ENCODE peak calls at places on chromosomes 2 and 18, in eight cellular contexts. O, E, P, A, C, G, V and S are unnamed samples.
A peak's percentile ranks its signal among the peaks of the same experiment; 100 is the strongest.

GRCh38 chr2:73890301-73891092 is 2.3 kb upstream of the ACTG2 start:
- DNase-seq in P (no peak), E (no peak), G (peak; percentile 35), V (no peak), C (no peak), A (no peak), O (no peak), S (no peak)

GRCh38 chr18:75204262-75204977 is 4.5 kb downstream of the PTGR3 start:
- DNase-seq in O (peak; percentile 29), V (no peak), G (no peak), P (peak; percentile 72), E (no peak), C (peak; percentile 32), A (no peak), S (no peak)

GRCh38 chr2:227780981-227781630 is 32.5 kb upstream of the CCL20 start:
- DNase-seq in A (no peak), V (no peak), O (no peak), P (no peak), G (no peak), C (no peak), E (no peak), S (no peak)

GRCh38 chr2:95539290-95539689 is 52.5 kb upstream of the TRIM43 start:
- DNase-seq in C (no peak), A (no peak), V (no peak), G (no peak), O (no peak), P (no peak), E (no peak), S (no peak)

GRCh38 chr2:30257266-30258214 is 26.2 kb downstream of the LBH start:
- DNase-seq in V (no peak), E (no peak), G (no peak), P (no peak), C (no peak), O (no peak), A (no peak), S (no peak)

GRCh38 chr2:147027451-147027850 is 817.4 kb upstream of the ACVR2A start:
- DNase-seq in A (no peak), O (peak; percentile 42), G (no peak), V (no peak), C (no peak), E (no peak), P (no peak), S (no peak)

GRCh38 chr2:60972889-60973656 is 44.4 kb upstream of the PEX13 start:
- DNase-seq in O (no peak), A (no peak), P (peak; percentile 47), G (no peak), V (no peak), E (no peak), C (no peak), S (no peak)

GRCh38 chr2:69449906-69450305 is 12.7 kb upstream of the NFU1 start:
- DNase-seq in C (peak; percentile 32), P (no peak), A (no peak), G (no peak), V (peak; percentile 28), E (no peak), O (no peak), S (no peak)

GRCh38 chr2:38073211-38074005 is 2.5 kb downstream of the CYP1B1 start:
- DNase-seq in G (peak; percentile 36), A (peak; percentile 30), C (no peak), E (peak; percentile 62), P (peak; percentile 83), O (peak; percentile 49), V (no peak), S (no peak)

GRCh38 chr2:122236152-122236892 is 480.9 kb downstream of the TSN start:
- DNase-seq in V (no peak), E (peak; percentile 79), P (no peak), O (no peak), G (peak; percentile 98), C (no peak), A (peak; percentile 67), S (no peak)

GRCh38 chr2:144083211-144083610 is 436.7 kb downstream of the ZEB2 start:
- DNase-seq in O (peak; percentile 41), E (peak; percentile 72), A (no peak), P (no peak), G (peak; percentile 87), C (peak; percentile 36), V (peak; percentile 65), S (no peak)

GRCh38 chr2:172119089-172119488 is 16.4 kb upstream of the DLX2 start:
- DNase-seq in P (no peak), A (no peak), V (no peak), C (peak; percentile 81), O (peak; percentile 61), E (no peak), G (peak; percentile 93), S (no peak)

GRCh38 chr2:171227066-171227782 is 66.5 kb upstream of the TLK1 start:
- DNase-seq in A (no peak), O (no peak), G (peak; percentile 63), E (no peak), C (peak; percentile 10), V (no peak), P (no peak), S (no peak)

GRCh38 chr2:166464187-166464586 is 29.9 kb downstream of the SCN7A start:
- DNase-seq in P (no peak), E (no peak), O (no peak), A (no peak), G (peak; percentile 23), V (no peak), C (peak; percentile 1), S (no peak)

GRCh38 chr2:217858519-217859466 is 144.0 kb downstream of the TNS1 start:
- DNase-seq in P (peak; percentile 74), G (no peak), C (peak; percentile 93), A (no peak), V (peak; percentile 96), E (peak; percentile 90), O (peak; percentile 95), S (no peak)
- H3K4me3 ChIP-seq in P (no peak overlapping the region), G (no peak overlapping the region), C (no peak overlapping the region), A (no peak overlapping the region), V (peak overlapping the region; percentile 26), E (no peak overlapping the region), O (peak overlapping the region; percentile 73), S (no peak overlapping the region)

GRCh38 chr2:217249086-217249485 is 389.2 kb upstream of the TNP1 start:
- DNase-seq in P (no peak), A (no peak), G (no peak), V (no peak), C (no peak), E (no peak), O (peak; percentile 19), S (no peak)

GRCh38 chr2:217247511-217247910 is 387.6 kb upstream of the TNP1 start:
- DNase-seq in V (no peak), G (no peak), O (no peak), P (no peak), A (no peak), E (no peak), C (no peak), S (no peak)

GRCh38 chr2:217246108-217246507 is 386.2 kb upstream of the TNP1 start:
- DNase-seq in A (no peak), E (no peak), C (no peak), G (no peak), O (no peak), P (no peak), V (no peak), S (no peak)

GRCh38 chr2:217249490-217250451 is 389.9 kb upstream of the TNP1 start:
- DNase-seq in A (no peak), E (no peak), G (no peak), C (peak; percentile 30), P (no peak), O (peak; percentile 68), V (no peak), S (no peak)

GRCh38 chr2:217248312-217248935 is 388.6 kb upstream of the TNP1 start:
- DNase-seq in G (no peak), C (peak; percentile 69), E (peak; percentile 79), A (no peak), V (no peak), P (peak; percentile 58), O (peak; percentile 53), S (no peak)
- H3K4me3 ChIP-seq in G (no peak overlapping the region), C (peak overlapping the region; percentile 9), E (no peak overlapping the region), A (no peak overlapping the region), V (no peak overlapping the region), P (no peak overlapping the region), O (no peak overlapping the region), S (no peak overlapping the region)

GRCh38 chr2:182715896-182716664 is at the start of gene DNAJC10:
- DNase-seq in O (peak; percentile 95), C (peak; percentile 98), E (peak; percentile 97), A (peak; percentile 92), P (peak; percentile 97), V (peak; percentile 93), G (peak; percentile 87), S (peak; percentile 43)

GRCh38 chr2:182716665-182716990 is 571 bp downstream of the DNAJC10 start:
- DNase-seq in G (peak; percentile 31), V (no peak), O (no peak), P (no peak), E (no peak), C (no peak), A (no peak), S (no peak)

GRCh38 chr2:182715121-182715895 is 749 bp upstream of the DNAJC10 start:
- DNase-seq in G (peak; percentile 13), C (peak; percentile 52), P (no peak), A (no peak), V (peak; percentile 1), O (peak; percentile 46), E (no peak), S (no peak)

GRCh38 chr2:182717451-182718215 is 1.6 kb downstream of the DNAJC10 start:
- DNase-seq in V (no peak), P (no peak), A (no peak), E (no peak), G (no peak), O (no peak), C (no peak), S (no peak)

GRCh38 chr2:182718459-182718858 is 2.4 kb downstream of the DNAJC10 start:
- DNase-seq in P (no peak), E (no peak), A (no peak), G (no peak), C (no peak), O (no peak), V (no peak), S (no peak)
- H3K4me3 ChIP-seq in P (peak overlapping the region; percentile 92), E (no peak overlapping the region), A (no peak overlapping the region), G (no peak overlapping the region), C (no peak overlapping the region), O (no peak overlapping the region), V (no peak overlapping the region), S (no peak overlapping the region)

DNA sequence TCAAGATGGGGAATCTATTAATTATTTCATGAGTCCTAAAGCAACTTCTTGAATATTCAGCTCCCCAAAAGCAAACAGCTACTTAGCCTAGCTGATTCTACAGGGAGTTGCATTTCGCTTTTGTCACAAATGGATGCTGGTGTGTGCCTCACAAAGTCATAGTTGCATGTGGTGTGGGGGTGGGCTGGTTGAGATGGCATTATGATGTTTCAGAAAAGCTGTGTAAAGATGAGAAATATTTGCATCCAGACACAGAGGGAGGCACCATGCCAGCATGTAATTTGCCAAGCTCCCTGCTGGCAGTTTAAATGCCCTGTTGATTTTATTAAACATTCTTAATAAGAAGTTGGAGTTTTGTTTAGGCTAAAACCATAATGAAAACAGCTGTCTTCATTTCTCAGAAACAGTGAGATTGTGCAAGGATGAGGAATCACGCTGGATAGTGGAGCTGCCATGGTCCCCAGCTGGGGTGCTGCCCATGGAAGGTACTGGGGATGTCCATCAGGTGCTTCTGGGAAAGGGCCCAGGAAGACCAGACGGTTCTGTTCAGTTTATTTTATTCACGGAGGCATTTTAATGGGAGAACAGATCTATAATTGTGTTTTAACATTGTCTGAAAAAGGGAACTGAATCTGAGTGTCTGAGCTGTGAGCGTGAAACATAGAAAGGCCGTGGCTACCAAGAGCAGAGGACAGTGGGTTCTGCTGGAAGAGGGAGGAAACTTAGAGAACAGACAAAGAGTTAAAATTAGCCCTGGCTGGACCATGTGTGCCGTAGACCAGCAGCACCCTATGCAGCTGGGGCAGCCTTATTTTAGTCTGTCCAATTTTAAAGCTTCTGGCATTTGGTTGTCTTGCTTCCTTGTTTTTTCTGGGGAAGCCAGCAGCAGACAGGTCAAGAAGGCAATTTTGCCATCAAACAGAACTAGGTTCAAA is 177.1 kb downstream of the FAM210A start:
- DNase-seq in V (no peak), E (no peak), O (no peak), C (no peak), P (no peak), A (no peak), G (no peak), S (no peak)
- H3K4me3 ChIP-seq in V (no peak overlapping the region), E (no peak overlapping the region), O (no peak overlapping the region), C (no peak overlapping the region), P (no peak overlapping the region), A (no peak overlapping the region), G (no peak overlapping the region), S (no peak overlapping the region)